ENCODE peak calls at places on chromosomes 3 and 15, in nine cellular contexts. E, Z, C, F, R, I, U, G and Y are unnamed samples.

GRCh38 chr3:13532661-13533060 is 16.3 kb upstream of the FBLN2 start:
- DNase-seq in E (no peak), Z (no peak), C (no peak), F (no peak), R (no peak), I (no peak), U (no peak), G (no peak), Y (no peak)

GRCh38 chr3:66603161-66603611 is 102.4 kb upstream of the LRIG1 start:
- DNase-seq in E (no peak), Z (no peak), C (no peak), F (no peak), R (no peak), I (no peak), U (no peak), G (no peak), Y (no peak)

GRCh38 chr3:159726231-159726964 is 262.2 kb upstream of the IL12A start:
- DNase-seq in E (no peak), Z (peak), C (no peak), F (peak), R (no peak), I (no peak), U (no peak), G (no peak), Y (no peak)

GRCh38 chr3:79236488-79236887 is 531.3 kb downstream of the ROBO1 start:
- DNase-seq in E (no peak), Z (no peak), C (no peak), F (no peak), R (no peak), I (no peak), U (no peak), G (no peak), Y (no peak)

GRCh38 chr3:10041034-10041433 is 14.8 kb downstream of the FANCD2 start:
- DNase-seq in E (no peak), Z (no peak), C (no peak), F (no peak), R (no peak), I (no peak), U (no peak), G (no peak), Y (no peak)

GRCh38 chr3:119912220-119912619 is 130.3 kb downstream of the NR1I2 start:
- DNase-seq in E (no peak), Z (no peak), C (no peak), F (no peak), R (no peak), I (no peak), U (no peak), G (no peak), Y (no peak)

GRCh38 chr3:186117521-186118111 is 8.7 kb upstream of the ETV5 start:
- DNase-seq in E (no peak), Z (peak), C (no peak), F (no peak), R (no peak), I (no peak), U (no peak), G (no peak), Y (no peak)

GRCh38 chr3:79765854-79766253 is 1.9 kb downstream of the ROBO1 start:
- DNase-seq in E (no peak), Z (no peak), C (no peak), F (no peak), R (no peak), I (no peak), U (no peak), G (no peak), Y (no peak)

GRCh38 chr3:46857485-46858341 is 5.5 kb downstream of the MYL3 start:
- DNase-seq in E (no peak), Z (no peak), C (no peak), F (no peak), R (no peak), I (no peak), U (no peak), G (no peak), Y (no peak)

GRCh38 chr3:154819491-154819890 is 260.6 kb upstream of the MME start:
- DNase-seq in E (no peak), Z (no peak), C (no peak), F (no peak), R (no peak), I (no peak), U (no peak), G (no peak), Y (no peak)

GRCh38 chr3:132083159-132083558 is 48.3 kb upstream of the CPNE4 start:
- DNase-seq in E (no peak), Z (no peak), C (no peak), F (no peak), R (no peak), I (no peak), U (no peak), G (no peak), Y (no peak)

GRCh38 chr15:58313304-58313703 is 118.5 kb upstream of the LIPC start:
- DNase-seq in E (no peak), Z (no peak), C (no peak), F (no peak), R (no peak), I (no peak), U (no peak), G (no peak), Y (no peak)

GRCh38 chr3:160869825-160870224 is 113.8 kb downstream of the PPM1L start:
- DNase-seq in E (no peak), Z (no peak), C (no peak), F (no peak), R (no peak), I (no peak), U (no peak), G (no peak), Y (no peak)

GRCh38 chr3:186589115-186589514 is 18.6 kb downstream of the DNAJB11 start:
- DNase-seq in E (no peak), Z (peak), C (no peak), F (no peak), R (no peak), I (no peak), U (no peak), G (no peak), Y (no peak)

GRCh38 chr3:24060055-24060454 is 115.0 kb downstream of the NR1D2 start:
- DNase-seq in E (no peak), Z (no peak), C (no peak), F (no peak), R (no peak), I (no peak), U (no peak), G (no peak), Y (no peak)

GRCh38 chr15:47551079-47551478 is 166.2 kb upstream of the SEMA6D start:
- DNase-seq in E (no peak), Z (no peak), C (no peak), F (no peak), R (no peak), I (no peak), U (no peak), G (no peak), Y (no peak)

GRCh38 chr3:41117398-41117870 is 81.9 kb upstream of the CTNNB1 start:
- DNase-seq in E (peak), Z (peak), C (peak), F (peak), R (no peak), I (peak), U (peak), G (no peak), Y (peak)

GRCh38 chr3:98039322-98040024 is 4.4 kb upstream of the GABRR3 start:
- DNase-seq in E (peak), Z (peak), C (peak), F (peak), R (peak), I (peak), U (peak), G (peak), Y (peak)

GRCh38 chr15:66996099-66996498 is 69.3 kb upstream of the SMAD3 start:
- DNase-seq in E (no peak), Z (no peak), C (no peak), F (no peak), R (no peak), I (no peak), U (no peak), G (no peak), Y (no peak)

GRCh38 chr15:43525131-43525530 is 7.7 kb downstream of the MAP1A start:
- DNase-seq in E (no peak), Z (no peak), C (no peak), F (no peak), R (no peak), I (no peak), U (no peak), G (no peak), Y (no peak)

GRCh38 chr3:120432105-120432860 is 18.5 kb downstream of the FSTL1 start:
- DNase-seq in E (no peak), Z (no peak), C (no peak), F (no peak), R (no peak), I (peak), U (no peak), G (no peak), Y (no peak)

GRCh38 chr15:81809543-81809942 is 236.3 kb downstream of the MEX3B start:
- DNase-seq in E (no peak), Z (peak), C (no peak), F (peak), R (peak), I (no peak), U (peak), G (no peak), Y (no peak)

GRCh38 chr3:195175076-195175475 is 95.9 kb downstream of the XXYLT1 start:
- DNase-seq in E (no peak), Z (no peak), C (no peak), F (no peak), R (no peak), I (no peak), U (no peak), G (no peak), Y (no peak)

GRCh38 chr3:150022406-150023238 is 51.9 kb upstream of the PFN2 start:
- DNase-seq in E (no peak), Z (peak), C (no peak), F (peak), R (no peak), I (no peak), U (no peak), G (no peak), Y (no peak)

GRCh38 chr15:62112616-62113593 is 46.1 kb downstream of the C2CD4A start:
- DNase-seq in E (peak), Z (no peak), C (peak), F (peak), R (no peak), I (no peak), U (no peak), G (no peak), Y (no peak)

GRCh38 chr3:196177967-196178366 is 33.2 kb downstream of the ZDHHC19 start:
- DNase-seq in E (no peak), Z (no peak), C (no peak), F (no peak), R (no peak), I (no peak), U (no peak), G (no peak), Y (no peak)

GRCh38 chr3:173622156-173622555 is 224.6 kb downstream of the NLGN1 start:
- DNase-seq in E (no peak), Z (peak), C (no peak), F (no peak), R (no peak), I (no peak), U (no peak), G (no peak), Y (no peak)

GRCh38 chr3:105830836-105831235 is 38.0 kb downstream of the CBLB start:
- DNase-seq in E (no peak), Z (no peak), C (no peak), F (no peak), R (no peak), I (no peak), U (no peak), G (no peak), Y (no peak)

GRCh38 chr15:53384417-53384816 is 375.0 kb downstream of the WDR72 start:
- DNase-seq in E (peak), Z (no peak), C (no peak), F (no peak), R (peak), I (no peak), U (no peak), G (no peak), Y (no peak)

GRCh38 chr3:115930922-115931321 is 307.6 kb downstream of the GAP43 start:
- DNase-seq in E (no peak), Z (no peak), C (no peak), F (no peak), R (no peak), I (no peak), U (no peak), G (no peak), Y (no peak)

GRCh38 chr3:106534206-106534605 is 665.4 kb upstream of the CBLB start:
- DNase-seq in E (no peak), Z (no peak), C (no peak), F (peak), R (no peak), I (no peak), U (peak), G (no peak), Y (no peak)

GRCh38 chr15:53851110-53851833 is 91.8 kb upstream of the WDR72 start:
- DNase-seq in E (no peak), Z (no peak), C (no peak), F (no peak), R (no peak), I (no peak), U (no peak), G (no peak), Y (no peak)